ENCODE peak calls at places on chromosome 1, in six cellular contexts. One of them, this sample, is unnamed.

GRCh38 chr1:171912509-171913185 is 71.3 kb downstream of the DNM3 start:
- DNase-seq in CD8-positive, alpha-beta T cell: no peak
- DNase-seq in fibroblast of the aortic adventitia: no peak
- DNase-seq in cardiac muscle cell: no peak
- DNase-seq in endothelial cell of umbilical vein: no peak
- DNase-seq in cardiac fibroblast: no peak
- DNase-seq in this sample: no peak

GRCh38 chr1:167109125-167109524 is 15.2 kb downstream of the STYXL2 start:
- DNase-seq in cardiac fibroblast: no peak
- DNase-seq in cardiac muscle cell: no peak
- DNase-seq in endothelial cell of umbilical vein: no peak
- DNase-seq in CD8-positive, alpha-beta T cell: no peak
- DNase-seq in fibroblast of the aortic adventitia: no peak
- DNase-seq in this sample: peak

GRCh38 chr1:205448540-205449253 is 7.1 kb downstream of the BLACAT1 start:
- DNase-seq in cardiac muscle cell: no peak
- DNase-seq in cardiac fibroblast: no peak
- DNase-seq in fibroblast of the aortic adventitia: no peak
- DNase-seq in endothelial cell of umbilical vein: no peak
- DNase-seq in CD8-positive, alpha-beta T cell: no peak
- DNase-seq in this sample: no peak

GRCh38 chr1:54774820-54775498 is 10.6 kb upstream of the PARS2 start:
- DNase-seq in endothelial cell of umbilical vein: peak
- DNase-seq in cardiac muscle cell: peak
- DNase-seq in fibroblast of the aortic adventitia: peak
- DNase-seq in cardiac fibroblast: peak
- DNase-seq in CD8-positive, alpha-beta T cell: no peak
- DNase-seq in this sample: peak

GRCh38 chr1:225454733-225455132 is 26.9 kb upstream of the LBR start:
- DNase-seq in cardiac fibroblast: peak
- DNase-seq in endothelial cell of umbilical vein: peak
- DNase-seq in fibroblast of the aortic adventitia: peak
- DNase-seq in cardiac muscle cell: peak
- DNase-seq in CD8-positive, alpha-beta T cell: peak
- DNase-seq in this sample: no peak

GRCh38 chr1:17081439-17081838 is 27.6 kb upstream of the SDHB start:
- DNase-seq in fibroblast of the aortic adventitia: no peak
- DNase-seq in endothelial cell of umbilical vein: no peak
- DNase-seq in cardiac fibroblast: no peak
- DNase-seq in CD8-positive, alpha-beta T cell: no peak
- DNase-seq in cardiac muscle cell: no peak
- DNase-seq in this sample: peak

GRCh38 chr1:230286166-230286889 is 139.8 kb downstream of the PGBD5 start:
- DNase-seq in cardiac fibroblast: no peak
- DNase-seq in fibroblast of the aortic adventitia: no peak
- DNase-seq in CD8-positive, alpha-beta T cell: no peak
- DNase-seq in endothelial cell of umbilical vein: no peak
- DNase-seq in cardiac muscle cell: no peak
- DNase-seq in this sample: no peak

GRCh38 chr1:21914880-21915640 is 22.1 kb downstream of the HSPG2 start:
- DNase-seq in cardiac muscle cell: no peak
- DNase-seq in cardiac fibroblast: peak
- DNase-seq in endothelial cell of umbilical vein: peak
- DNase-seq in CD8-positive, alpha-beta T cell: no peak
- DNase-seq in fibroblast of the aortic adventitia: peak
- DNase-seq in this sample: no peak

GRCh38 chr1:231763481-231763880 is 136.9 kb downstream of the DISC1 start:
- DNase-seq in fibroblast of the aortic adventitia: no peak
- DNase-seq in endothelial cell of umbilical vein: no peak
- DNase-seq in cardiac fibroblast: no peak
- DNase-seq in cardiac muscle cell: no peak
- DNase-seq in CD8-positive, alpha-beta T cell: no peak
- DNase-seq in this sample: no peak

GRCh38 chr1:198449281-198449680 is 91.2 kb downstream of the ATP6V1G3 start:
- DNase-seq in CD8-positive, alpha-beta T cell: no peak
- DNase-seq in endothelial cell of umbilical vein: no peak
- DNase-seq in cardiac fibroblast: no peak
- DNase-seq in fibroblast of the aortic adventitia: no peak
- DNase-seq in cardiac muscle cell: no peak
- DNase-seq in this sample: peak

GRCh38 chr1:38586993-38587646 is 272.5 kb downstream of the RRAGC start:
- DNase-seq in cardiac fibroblast: peak
- DNase-seq in fibroblast of the aortic adventitia: peak
- DNase-seq in cardiac muscle cell: peak
- DNase-seq in CD8-positive, alpha-beta T cell: peak
- DNase-seq in endothelial cell of umbilical vein: peak
- DNase-seq in this sample: peak

GRCh38 chr1:223771814-223772770 is 59.8 kb downstream of the CAPN2 start:
- DNase-seq in endothelial cell of umbilical vein: peak
- DNase-seq in fibroblast of the aortic adventitia: peak
- DNase-seq in cardiac fibroblast: peak
- DNase-seq in cardiac muscle cell: peak
- DNase-seq in CD8-positive, alpha-beta T cell: no peak
- DNase-seq in this sample: peak

GRCh38 chr1:193543259-193543658 is 356.8 kb upstream of the B3GALT2 start:
- DNase-seq in endothelial cell of umbilical vein: no peak
- DNase-seq in CD8-positive, alpha-beta T cell: no peak
- DNase-seq in fibroblast of the aortic adventitia: peak
- DNase-seq in cardiac fibroblast: no peak
- DNase-seq in cardiac muscle cell: no peak
- DNase-seq in this sample: no peak

GRCh38 chr1:35191429-35192055 is 1.4 kb downstream of the SFPQ start:
- DNase-seq in endothelial cell of umbilical vein: no peak
- DNase-seq in cardiac fibroblast: no peak
- DNase-seq in CD8-positive, alpha-beta T cell: no peak
- DNase-seq in cardiac muscle cell: no peak
- DNase-seq in fibroblast of the aortic adventitia: no peak
- DNase-seq in this sample: peak

GRCh38 chr1:91791103-91791502 is 94.8 kb downstream of the TGFBR3 start:
- DNase-seq in CD8-positive, alpha-beta T cell: no peak
- DNase-seq in cardiac fibroblast: no peak
- DNase-seq in fibroblast of the aortic adventitia: no peak
- DNase-seq in cardiac muscle cell: no peak
- DNase-seq in endothelial cell of umbilical vein: no peak
- DNase-seq in this sample: no peak

GRCh38 chr1:111742938-111743549 is 3.8 kb upstream of the INKA2 start:
- DNase-seq in CD8-positive, alpha-beta T cell: peak
- DNase-seq in fibroblast of the aortic adventitia: no peak
- DNase-seq in cardiac muscle cell: no peak
- DNase-seq in endothelial cell of umbilical vein: no peak
- DNase-seq in cardiac fibroblast: peak
- DNase-seq in this sample: no peak

GRCh38 chr1:226821719-226822085 is 48.7 kb upstream of the PSEN2 start:
- DNase-seq in CD8-positive, alpha-beta T cell: no peak
- DNase-seq in cardiac muscle cell: peak
- DNase-seq in fibroblast of the aortic adventitia: peak
- DNase-seq in cardiac fibroblast: peak
- DNase-seq in endothelial cell of umbilical vein: peak
- DNase-seq in this sample: no peak

GRCh38 chr1:186974774-186975181 is 146.0 kb downstream of the PLA2G4A start:
- DNase-seq in CD8-positive, alpha-beta T cell: no peak
- DNase-seq in cardiac muscle cell: peak
- DNase-seq in cardiac fibroblast: peak
- DNase-seq in endothelial cell of umbilical vein: peak
- DNase-seq in fibroblast of the aortic adventitia: peak
- DNase-seq in this sample: no peak

GRCh38 chr1:182841368-182841988 is 2.3 kb downstream of the DHX9 start:
- DNase-seq in endothelial cell of umbilical vein: peak
- DNase-seq in cardiac muscle cell: peak
- DNase-seq in CD8-positive, alpha-beta T cell: no peak
- DNase-seq in fibroblast of the aortic adventitia: peak
- DNase-seq in cardiac fibroblast: peak
- DNase-seq in this sample: no peak

GRCh38 chr1:11488966-11489625 is 10.1 kb downstream of the DISP3 start:
- DNase-seq in endothelial cell of umbilical vein: no peak
- DNase-seq in fibroblast of the aortic adventitia: no peak
- DNase-seq in cardiac fibroblast: no peak
- DNase-seq in CD8-positive, alpha-beta T cell: no peak
- DNase-seq in cardiac muscle cell: no peak
- DNase-seq in this sample: no peak

GRCh38 chr1:75136158-75136815 is 2.1 kb downstream of the LHX8 start:
- DNase-seq in CD8-positive, alpha-beta T cell: no peak
- DNase-seq in endothelial cell of umbilical vein: no peak
- DNase-seq in cardiac fibroblast: no peak
- DNase-seq in cardiac muscle cell: no peak
- DNase-seq in fibroblast of the aortic adventitia: no peak
- DNase-seq in this sample: peak

GRCh38 chr1:29196863-29197589 is 15.3 kb upstream of the SRSF4 start:
- DNase-seq in fibroblast of the aortic adventitia: peak
- DNase-seq in cardiac muscle cell: no peak
- DNase-seq in cardiac fibroblast: no peak
- DNase-seq in endothelial cell of umbilical vein: no peak
- DNase-seq in CD8-positive, alpha-beta T cell: no peak
- DNase-seq in this sample: no peak

GRCh38 chr1:53614231-53615021 is 124.5 kb downstream of the GLIS1 start:
- DNase-seq in fibroblast of the aortic adventitia: no peak
- DNase-seq in cardiac muscle cell: no peak
- DNase-seq in CD8-positive, alpha-beta T cell: no peak
- DNase-seq in cardiac fibroblast: no peak
- DNase-seq in endothelial cell of umbilical vein: no peak
- DNase-seq in this sample: no peak

GRCh38 chr1:26697441-26697977 is 1.7 kb downstream of the ARID1A start:
- DNase-seq in CD8-positive, alpha-beta T cell: peak
- DNase-seq in fibroblast of the aortic adventitia: no peak
- DNase-seq in cardiac fibroblast: no peak
- DNase-seq in cardiac muscle cell: no peak
- DNase-seq in endothelial cell of umbilical vein: no peak
- DNase-seq in this sample: no peak

GRCh38 chr1:216723274-216723780 is at the start of gene ESRRG:
- DNase-seq in CD8-positive, alpha-beta T cell: no peak
- DNase-seq in cardiac fibroblast: peak
- DNase-seq in endothelial cell of umbilical vein: no peak
- DNase-seq in cardiac muscle cell: no peak
- DNase-seq in fibroblast of the aortic adventitia: no peak
- DNase-seq in this sample: peak

GRCh38 chr1:2072109-2072806 is 22.0 kb downstream of the PRKCZ start:
- DNase-seq in cardiac muscle cell: no peak
- DNase-seq in cardiac fibroblast: no peak
- DNase-seq in endothelial cell of umbilical vein: no peak
- DNase-seq in fibroblast of the aortic adventitia: no peak
- DNase-seq in CD8-positive, alpha-beta T cell: no peak
- DNase-seq in this sample: no peak

GRCh38 chr1:205199090-205199930 is 12.2 kb downstream of the DSTYK start:
- DNase-seq in endothelial cell of umbilical vein: no peak
- DNase-seq in cardiac fibroblast: no peak
- DNase-seq in CD8-positive, alpha-beta T cell: no peak
- DNase-seq in fibroblast of the aortic adventitia: no peak
- DNase-seq in cardiac muscle cell: no peak
- DNase-seq in this sample: no peak

GRCh38 chr1:55212349-55213028 is 2.7 kb downstream of the USP24 start:
- DNase-seq in CD8-positive, alpha-beta T cell: peak
- DNase-seq in fibroblast of the aortic adventitia: no peak
- DNase-seq in endothelial cell of umbilical vein: no peak
- DNase-seq in cardiac muscle cell: no peak
- DNase-seq in cardiac fibroblast: no peak
- DNase-seq in this sample: no peak

GRCh38 chr1:85328713-85329376 is 52.4 kb upstream of the BCL10 start:
- DNase-seq in fibroblast of the aortic adventitia: peak
- DNase-seq in CD8-positive, alpha-beta T cell: no peak
- DNase-seq in cardiac muscle cell: peak
- DNase-seq in endothelial cell of umbilical vein: peak
- DNase-seq in cardiac fibroblast: peak
- DNase-seq in this sample: no peak

GRCh38 chr1:199132006-199132405 is 493.2 kb downstream of the PTPRC start:
- DNase-seq in cardiac fibroblast: no peak
- DNase-seq in fibroblast of the aortic adventitia: no peak
- DNase-seq in endothelial cell of umbilical vein: no peak
- DNase-seq in CD8-positive, alpha-beta T cell: no peak
- DNase-seq in cardiac muscle cell: no peak
- DNase-seq in this sample: no peak

GRCh38 chr1:88595355-88595754 is 88.7 kb upstream of the PKN2 start:
- DNase-seq in fibroblast of the aortic adventitia: peak
- DNase-seq in cardiac muscle cell: peak
- DNase-seq in cardiac fibroblast: peak
- DNase-seq in endothelial cell of umbilical vein: peak
- DNase-seq in CD8-positive, alpha-beta T cell: no peak
- DNase-seq in this sample: peak
- TF ChIP-seq CTCF in fibroblast of the aortic adventitia: peak
- TF ChIP-seq CTCF in cardiac muscle cell: peak
- TF ChIP-seq CTCF in cardiac fibroblast: peak
- TF ChIP-seq CTCF in endothelial cell of umbilical vein: peak
- TF ChIP-seq CTCF in CD8-positive, alpha-beta T cell: peak
- TF ChIP-seq CTCF in this sample: peak

GRCh38 chr1:156845055-156845952 is 13.6 kb downstream of the INSRR start:
- DNase-seq in cardiac fibroblast: no peak
- DNase-seq in fibroblast of the aortic adventitia: no peak
- DNase-seq in cardiac muscle cell: peak
- DNase-seq in endothelial cell of umbilical vein: no peak
- DNase-seq in CD8-positive, alpha-beta T cell: peak
- DNase-seq in this sample: no peak
- TF ChIP-seq CTCF in cardiac fibroblast: no peak
- TF ChIP-seq CTCF in fibroblast of the aortic adventitia: no peak
- TF ChIP-seq CTCF in cardiac muscle cell: peak
- TF ChIP-seq CTCF in endothelial cell of umbilical vein: no peak
- TF ChIP-seq CTCF in CD8-positive, alpha-beta T cell: no peak
- TF ChIP-seq CTCF in this sample: no peak

GRCh38 chr1:110309768-110310167 is 29.4 kb upstream of the RBM15 start:
- DNase-seq in cardiac muscle cell: peak
- DNase-seq in fibroblast of the aortic adventitia: peak
- DNase-seq in cardiac fibroblast: peak
- DNase-seq in endothelial cell of umbilical vein: peak
- DNase-seq in CD8-positive, alpha-beta T cell: no peak
- DNase-seq in this sample: no peak
- TF ChIP-seq CTCF in cardiac muscle cell: no peak
- TF ChIP-seq CTCF in fibroblast of the aortic adventitia: peak
- TF ChIP-seq CTCF in cardiac fibroblast: no peak
- TF ChIP-seq CTCF in endothelial cell of umbilical vein: no peak
- TF ChIP-seq CTCF in CD8-positive, alpha-beta T cell: no peak
- TF ChIP-seq CTCF in this sample: no peak

DNA sequence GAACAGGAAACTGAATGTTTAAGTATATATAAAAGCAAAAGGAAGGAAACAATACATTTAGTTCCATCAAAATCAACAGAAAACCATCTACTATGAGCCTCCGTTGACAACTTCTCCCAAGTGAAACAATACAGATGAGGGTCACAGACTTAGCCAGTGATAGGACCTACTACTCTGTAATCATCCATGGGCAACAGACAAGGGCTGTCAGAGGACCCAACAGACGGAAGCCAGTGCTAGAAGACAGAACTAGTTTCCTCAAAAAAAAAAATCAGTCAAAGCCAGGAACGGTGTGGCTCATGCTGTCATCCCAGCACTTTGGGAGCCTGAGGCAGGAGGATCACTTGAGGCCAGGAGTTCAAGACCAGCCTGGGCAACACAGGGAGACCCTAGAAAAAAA is 20.6 kb downstream of the RERE start:
- DNase-seq in cardiac fibroblast: no peak
- DNase-seq in cardiac muscle cell: no peak
- DNase-seq in endothelial cell of umbilical vein: no peak
- DNase-seq in CD8-positive, alpha-beta T cell: no peak
- DNase-seq in fibroblast of the aortic adventitia: no peak
- DNase-seq in this sample: no peak
- TF ChIP-seq CTCF in cardiac fibroblast: no peak
- TF ChIP-seq CTCF in cardiac muscle cell: no peak
- TF ChIP-seq CTCF in endothelial cell of umbilical vein: no peak
- TF ChIP-seq CTCF in CD8-positive, alpha-beta T cell: no peak
- TF ChIP-seq CTCF in fibroblast of the aortic adventitia: no peak
- TF ChIP-seq CTCF in this sample: no peak

GRCh38 chr1:115771847-115772457 is 3.4 kb upstream of the CASQ2 start:
- DNase-seq in fibroblast of the aortic adventitia: peak
- DNase-seq in CD8-positive, alpha-beta T cell: no peak
- DNase-seq in cardiac muscle cell: peak
- DNase-seq in cardiac fibroblast: peak
- DNase-seq in endothelial cell of umbilical vein: peak
- DNase-seq in this sample: peak
- TF ChIP-seq CTCF in fibroblast of the aortic adventitia: peak
- TF ChIP-seq CTCF in CD8-positive, alpha-beta T cell: no peak
- TF ChIP-seq CTCF in cardiac muscle cell: peak
- TF ChIP-seq CTCF in cardiac fibroblast: peak
- TF ChIP-seq CTCF in endothelial cell of umbilical vein: peak
- TF ChIP-seq CTCF in this sample: peak

GRCh38 chr1:178323067-178323466 is 173.7 kb downstream of the CLEC20A start:
- DNase-seq in CD8-positive, alpha-beta T cell: no peak
- DNase-seq in cardiac muscle cell: no peak
- DNase-seq in fibroblast of the aortic adventitia: no peak
- DNase-seq in endothelial cell of umbilical vein: no peak
- DNase-seq in cardiac fibroblast: no peak
- DNase-seq in this sample: no peak
- TF ChIP-seq CTCF in CD8-positive, alpha-beta T cell: no peak
- TF ChIP-seq CTCF in cardiac muscle cell: no peak
- TF ChIP-seq CTCF in fibroblast of the aortic adventitia: no peak
- TF ChIP-seq CTCF in endothelial cell of umbilical vein: no peak
- TF ChIP-seq CTCF in cardiac fibroblast: no peak
- TF ChIP-seq CTCF in this sample: no peak

This sample was measured in MM.1S.